ENCODE peak calls at places on chromosome 10, in six cellular contexts. N is CD8-positive, alpha-beta memory T cell; K is left ventricle myocardium inferior; S is SJSA1; Y is PC-3; I is HCT116. V is an unnamed sample. For H3K4me1, the result is how much of the 10 kb centered on the place peaks cover.

GRCh38 chr10:110163192-110163773 is 44.1 kb upstream of the MXI1 start:
- DNase-seq in N (no peak), K (no peak), S (no peak), Y (no peak), I (no peak), V (peak)

GRCh38 chr10:131553121-131553520 is 241.6 kb upstream of the TCERG1L start:
- DNase-seq in N (no peak), K (no peak), S (no peak), Y (no peak), I (no peak), V (no peak)

GRCh38 chr10:74419491-74420466 is 268.8 kb downstream of the ADK start:
- DNase-seq in N (peak), K (no peak), S (peak), Y (peak), I (peak), V (peak)

GRCh38 chr10:132249824-132250375 is 57.9 kb downstream of the STK32C start:
- DNase-seq in N (no peak), K (no peak), S (no peak), Y (no peak), I (no peak), V (no peak)

GRCh38 chr10:21238717-21239116 is 286.8 kb downstream of the SKIDA1 start:
- DNase-seq in N (no peak), K (no peak), S (no peak), Y (peak), I (no peak), V (no peak)

GRCh38 chr10:86301431-86301830 is 65.2 kb downstream of the GRID1 start:
- DNase-seq in N (no peak), K (no peak), S (no peak), Y (no peak), I (no peak), V (no peak)

GRCh38 chr10:122237326-122237725 is 33.8 kb upstream of the BTBD16 start:
- DNase-seq in N (no peak), K (no peak), S (no peak), Y (no peak), I (no peak), V (no peak)

GRCh38 chr10:2745666-2746065 is 321.7 kb upstream of the PFKP start:
- DNase-seq in N (no peak), K (no peak), S (no peak), Y (no peak), I (no peak), V (no peak)

GRCh38 chr10:94622666-94623205 is 60.8 kb upstream of the CYP2C18 start:
- DNase-seq in N (no peak), K (no peak), S (no peak), Y (no peak), I (no peak), V (no peak)

GRCh38 chr10:110857265-110858158 is 14.2 kb upstream of the PDCD4 start:
- DNase-seq in N (no peak), K (no peak), S (no peak), Y (no peak), I (no peak), V (no peak)

GRCh38 chr10:47326927-47327330 is 4.7 kb downstream of the GDF2 start:
- DNase-seq in N (no peak), K (no peak), S (no peak), Y (no peak), I (no peak), V (no peak)

GRCh38 chr10:34866848-34867247 is 51.8 kb upstream of the PARD3 start:
- DNase-seq in N (no peak), K (no peak), S (no peak), Y (no peak), I (no peak), V (no peak)

GRCh38 chr10:72171175-72171630 is 44.6 kb upstream of the ANAPC16 start:
- DNase-seq in N (no peak), K (no peak), S (peak), Y (peak), I (peak), V (no peak)

GRCh38 chr10:104809288-104810090 is 168.4 kb downstream of the SORCS3 start:
- DNase-seq in N (no peak), K (no peak), S (no peak), Y (peak), I (peak), V (no peak)

GRCh38 chr10:110793128-110793812 is 78.5 kb upstream of the PDCD4 start:
- DNase-seq in N (no peak), K (no peak), S (no peak), Y (no peak), I (no peak), V (no peak)

GRCh38 chr10:95211606-95212279 is 17.7 kb downstream of the ACSM6 start:
- DNase-seq in N (no peak), K (no peak), S (no peak), Y (peak), I (no peak), V (no peak)

GRCh38 chr10:5968037-5968680 is 9.2 kb downstream of the IL15RA start:
- DNase-seq in N (no peak), K (no peak), S (no peak), Y (no peak), I (no peak), V (no peak)

GRCh38 chr10:3779146-3779707 is 5.8 kb downstream of the KLF6 start:
- DNase-seq in N (no peak), K (no peak), S (no peak), Y (no peak), I (no peak), V (no peak)

GRCh38 chr10:121844537-121844936 is 83.3 kb downstream of the ATE1 start:
- DNase-seq in N (no peak), K (no peak), S (no peak), Y (no peak), I (no peak), V (no peak)

GRCh38 chr10:19347592-19347991 is 299.0 kb downstream of the MALRD1 start:
- DNase-seq in N (no peak), K (no peak), S (no peak), Y (peak), I (no peak), V (no peak)

GRCh38 chr10:106515206-106515790 is 649.2 kb downstream of the SORCS1 start:
- DNase-seq in N (no peak), K (no peak), S (no peak), Y (no peak), I (no peak), V (no peak)

GRCh38 chr10:50325449-50326188 is 74.3 kb upstream of the ASAH2 start:
- DNase-seq in N (no peak), K (peak), S (peak), Y (peak), I (peak), V (no peak)

GRCh38 chr10:30000802-30001571 is 58.4 kb downstream of the JCAD start:
- DNase-seq in N (no peak), K (no peak), S (peak), Y (peak), I (no peak), V (no peak)

GRCh38 chr10:25907247-25907646 is 26.8 kb upstream of the MYO3A start:
- DNase-seq in N (no peak), K (no peak), S (no peak), Y (no peak), I (no peak), V (no peak)

GRCh38 chr10:125060851-125061556 is 99.4 kb downstream of the CTBP2 start:
- DNase-seq in N (peak), K (peak), S (peak), Y (peak), I (peak), V (peak)

GRCh38 chr10:104331208-104331838 is 6.9 kb downstream of the ITPRIP start:
- DNase-seq in N (no peak), K (no peak), S (peak), Y (peak), I (peak), V (no peak)

GRCh38 chr10:62268027-62268398 is 631 bp downstream of the RTKN2 start:
- DNase-seq in N (no peak), K (no peak), S (no peak), Y (peak), I (no peak), V (no peak)
- H3K4me3 ChIP-seq in N (peak), K (peak), S (peak), Y (peak), I (peak), V (peak)

DNA sequence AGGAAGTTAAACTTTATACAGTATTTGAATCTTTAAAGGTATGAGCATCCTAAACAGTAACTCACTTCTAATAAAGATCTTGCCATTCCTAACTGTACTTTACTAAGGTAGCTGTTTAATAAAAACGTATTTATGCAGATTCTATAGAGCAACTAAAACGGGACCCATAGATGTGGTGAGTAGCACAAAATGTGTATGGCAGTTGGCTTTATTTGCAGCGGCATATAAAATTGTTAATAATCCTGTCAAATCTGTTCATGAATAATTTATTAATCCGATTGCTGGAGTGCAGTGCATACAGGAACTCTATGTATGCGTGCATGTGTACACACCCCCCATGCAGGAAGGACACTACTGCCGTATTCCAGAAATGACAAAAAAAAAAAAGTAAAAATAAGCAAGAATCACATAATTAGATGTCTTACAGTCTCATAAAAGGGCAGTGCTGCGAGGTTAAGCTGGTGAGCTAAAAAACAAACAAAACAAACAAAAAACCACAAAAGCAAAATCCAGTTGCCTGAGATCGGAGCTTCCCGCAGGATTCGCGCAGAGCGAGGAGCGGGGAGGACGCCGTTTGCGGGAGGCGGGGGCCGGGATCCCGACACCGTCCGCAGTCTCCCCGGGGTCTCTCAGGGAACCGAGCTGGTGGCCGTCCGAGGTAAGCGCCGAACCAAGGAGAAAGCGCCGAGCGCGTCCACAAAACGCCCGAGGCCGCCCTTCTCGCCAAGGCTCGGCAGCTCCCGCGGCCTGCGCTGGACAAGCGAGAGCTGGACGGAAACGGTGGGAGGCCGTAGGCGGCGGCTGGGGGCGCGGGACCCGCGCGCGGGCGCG is 518 bp upstream of the COMMD3 start:
- DNase-seq in N (no peak), K (no peak), S (peak), Y (peak), I (no peak), V (no peak)
- H3K4me1 ChIP-seq in N (under half), K (half or more), S (under half), Y (under half), I (under half), V (under half)

DNA sequence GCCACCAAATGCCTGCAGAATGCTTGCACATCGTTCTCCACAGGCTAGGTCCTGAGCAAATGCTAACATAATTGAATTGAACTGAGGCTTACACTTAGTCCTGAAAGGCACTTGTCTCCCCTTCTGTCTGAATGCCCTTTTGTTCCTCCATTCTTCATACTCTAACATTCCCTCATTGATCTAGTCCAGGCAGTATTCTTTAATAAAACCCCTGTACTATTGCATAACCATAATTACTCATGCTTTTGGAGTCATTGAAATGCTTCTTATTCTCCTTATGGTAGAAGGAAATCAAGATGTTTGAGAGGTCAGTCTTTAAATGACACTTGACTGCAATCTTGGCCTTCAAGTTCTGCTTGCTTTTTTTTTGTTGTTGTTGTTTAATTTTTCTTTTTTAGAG is 7.1 kb downstream of the PI4K2A start:
- DNase-seq in N (no peak), K (no peak), S (no peak), Y (peak), I (no peak), V (no peak)
- H3K4me3 ChIP-seq in N (no peak), K (no peak), S (no peak), Y (no peak), I (no peak), V (no peak)

GRCh38 chr10:78976825-78977760 is 91.7 kb upstream of the ZMIZ1 start:
- DNase-seq in N (no peak), K (no peak), S (no peak), Y (no peak), I (no peak), V (no peak)
- H3K4me1 ChIP-seq in N (under half), K (half or more), S (half or more), Y (under half), I (under half), V (under half)

DNA sequence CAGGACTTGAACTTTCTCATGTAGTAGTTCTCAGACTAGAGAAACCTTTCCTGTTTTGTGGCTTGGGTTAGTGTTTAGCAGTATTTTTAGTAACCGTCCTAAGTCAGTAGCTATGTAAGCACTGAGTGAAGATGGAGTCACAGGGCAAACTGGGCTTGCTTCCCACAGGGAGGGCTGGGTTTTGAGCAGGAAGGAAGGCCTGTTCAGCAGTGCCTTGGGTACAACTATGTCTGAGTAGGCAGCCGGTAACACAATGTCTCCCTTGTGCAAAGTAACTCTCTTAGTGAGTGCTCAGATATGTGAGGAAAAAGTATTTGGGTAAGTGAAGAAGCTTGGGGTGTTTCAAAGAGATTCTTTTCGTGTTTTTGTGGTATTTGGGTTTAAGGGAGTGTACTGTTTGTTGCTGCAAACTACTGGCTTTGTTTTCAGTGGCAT is 96.4 kb downstream of the CCSER2 start:
- DNase-seq in N (no peak), K (peak), S (peak), Y (peak), I (peak), V (no peak)
- H3K4me3 ChIP-seq in N (no peak), K (peak), S (peak), Y (peak), I (no peak), V (no peak)

GRCh38 chr10:80204193-80204714 is 1.1 kb downstream of the ANXA11 start:
- DNase-seq in N (no peak), K (peak), S (no peak), Y (peak), I (no peak), V (no peak)
- H3K4me1 ChIP-seq in N (half or more), K (half or more), S (under half), Y (half or more), I (half or more), V (half or more)

DNA sequence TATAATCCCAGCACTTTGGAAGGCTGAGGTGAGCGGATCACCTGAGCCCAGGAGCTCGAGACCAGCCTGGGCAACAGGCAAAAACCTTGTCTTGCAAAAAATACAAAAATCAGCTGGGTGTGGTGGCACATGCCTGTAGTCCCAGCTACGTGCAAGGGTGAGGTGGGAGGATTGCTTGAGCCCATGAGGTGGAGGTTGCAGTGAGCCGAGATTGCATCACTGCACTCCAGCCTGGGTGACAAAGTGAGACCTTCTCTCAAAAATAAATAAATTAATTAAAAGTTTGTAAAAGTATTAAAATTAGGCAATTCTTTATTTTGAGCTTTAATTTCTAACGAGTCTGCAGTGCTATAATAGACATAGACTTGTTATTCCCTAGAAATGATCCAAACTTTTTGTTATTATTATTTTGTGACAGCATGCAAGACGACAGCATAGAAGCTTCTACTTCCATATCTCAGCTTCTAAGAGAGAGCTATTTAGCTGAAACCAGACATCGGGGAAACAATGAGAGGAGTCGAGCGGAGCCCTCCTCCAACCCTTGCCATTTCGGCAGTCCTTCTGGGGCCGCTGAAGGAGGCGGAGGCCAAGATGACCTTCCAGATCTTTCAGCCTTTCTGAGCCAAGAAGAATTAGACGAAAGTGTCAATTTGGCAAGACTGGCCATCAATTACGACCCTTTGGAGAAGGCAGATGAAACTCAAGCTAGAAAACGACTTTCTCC is 11.9 kb downstream of the MYPN start:
- DNase-seq in N (no peak), K (no peak), S (no peak), Y (no peak), I (no peak), V (no peak)
- H3K4me3 ChIP-seq in N (no peak), K (peak), S (no peak), Y (no peak), I (no peak), V (no peak)

GRCh38 chr10:89001024-89001423 is 10.4 kb downstream of the FAS start:
- DNase-seq in N (peak), K (no peak), S (no peak), Y (no peak), I (no peak), V (no peak)
- H3K4me1 ChIP-seq in N (half or more), K (half or more), S (under half), Y (under half), I (under half), V (under half)

GRCh38 chr10:123665371-123666286 is 526 bp upstream of the GPR26 start:
- DNase-seq in N (no peak), K (no peak), S (no peak), Y (no peak), I (no peak), V (no peak)
- H3K4me3 ChIP-seq in N (no peak), K (no peak), S (no peak), Y (no peak), I (no peak), V (no peak)

DNA sequence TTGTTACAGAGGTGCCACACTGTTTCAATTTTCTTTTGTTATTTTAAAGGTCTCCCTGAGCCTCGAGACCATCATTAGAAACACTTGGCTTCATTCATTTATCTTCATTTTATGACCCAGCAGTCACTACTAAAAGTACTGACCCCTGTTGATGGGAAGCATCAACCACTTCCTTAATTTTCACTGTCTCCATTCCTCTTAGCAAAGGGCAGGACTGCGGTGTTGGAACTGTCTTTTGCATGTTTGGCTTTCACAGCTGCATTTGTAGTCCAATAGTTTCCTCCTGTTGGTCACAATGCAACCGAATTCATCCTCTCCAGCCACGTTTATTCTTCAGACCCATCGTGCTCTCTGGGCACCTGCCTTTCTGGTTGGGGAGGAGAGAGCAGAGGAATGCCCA is 46.7 kb upstream of the PDZD8 start:
- DNase-seq in N (no peak), K (no peak), S (no peak), Y (no peak), I (no peak), V (no peak)
- H3K4me1 ChIP-seq in N (under half), K (under half), S (under half), Y (under half), I (under half), V (under half)

V was measured in CD8-positive, alpha-beta T cell.